ENCODE peak calls at places on chromosomes 3 and 15, in five cellular contexts. Z is NCI-H1092 treated with DMSO at 0.1 percent for 48 hours; S is activated CD4-positive, alpha-beta T cell treated with anti-CD3 and anti-CD28 coated beads, Interleukin-2, amount 50 U/mL, for 24 hours; E is fibroblast of pulmonary artery; Y is CD4-positive, alpha-beta T cell. H is an unnamed sample.

GRCh38 chr15:43518073-43518761 is 809 bp downstream of the MAP1A start:
- DNase-seq in Z (peak), S (no peak), E (peak), Y (no peak), H (no peak)

GRCh38 chr15:66654718-66655375 is 47.2 kb upstream of the SMAD6 start:
- DNase-seq in E (no peak), S (no peak), Y (peak), Z (no peak), H (no peak)

GRCh38 chr3:25291524-25291923 is 136.5 kb upstream of the RARB start:
- DNase-seq in Y (no peak), S (no peak), Z (peak), E (no peak), H (no peak)

GRCh38 chr3:49841126-49841525 is 15.2 kb downstream of the TRAIP start:
- DNase-seq in Z (no peak), Y (no peak), S (no peak), E (peak), H (no peak)

GRCh38 chr3:94937980-94938379 is 875.1 kb downstream of the NSUN3 start:
- DNase-seq in E (no peak), Z (no peak), S (no peak), Y (no peak), H (no peak)

GRCh38 chr15:53260647-53261046 is 470.5 kb upstream of the ONECUT1 start:
- DNase-seq in Y (no peak), S (no peak), Z (no peak), E (no peak), H (no peak)

GRCh38 chr3:113890256-113890900 is 51.8 kb downstream of the GRAMD1C start:
- DNase-seq in Y (no peak), S (no peak), E (no peak), Z (no peak), H (peak)

GRCh38 chr15:40582726-40583246 is 11.3 kb upstream of the KNL1 start:
- DNase-seq in Y (no peak), S (no peak), Z (peak), E (no peak), H (peak)

GRCh38 chr15:34023932-34024331 is 15.1 kb downstream of the AVEN start:
- DNase-seq in E (peak), Z (no peak), Y (no peak), S (no peak), H (no peak)

GRCh38 chr15:78460737-78461136 is 22.7 kb downstream of the IREB2 start:
- DNase-seq in S (no peak), E (no peak), Y (no peak), Z (no peak), H (no peak)

GRCh38 chr3:30347679-30348216 is 258.7 kb upstream of the TGFBR2 start:
- DNase-seq in Y (no peak), Z (no peak), E (peak), S (no peak), H (no peak)

GRCh38 chr15:38758001-38758400 is 193.4 kb upstream of the RASGRP1 start:
- DNase-seq in Z (no peak), Y (no peak), S (no peak), E (peak), H (no peak)

GRCh38 chr15:70853270-70853854 is 595 bp downstream of the LARP6 start:
- DNase-seq in Z (no peak), S (no peak), E (peak), Y (no peak), H (no peak)

GRCh38 chr3:128969993-128970740 is 23.7 kb downstream of the CFAP92 start:
- DNase-seq in E (peak), S (peak), Y (peak), Z (peak), H (peak)

GRCh38 chr3:112038863-112039262 is 4.3 kb downstream of the TMPRSS7 start:
- DNase-seq in S (no peak), Z (peak), E (peak), Y (no peak), H (no peak)

GRCh38 chr15:74213858-74214284 is 11.3 kb upstream of the STRA6 start:
- DNase-seq in Y (no peak), E (no peak), S (no peak), Z (no peak), H (no peak)

GRCh38 chr3:23919628-23920027 is 2.7 kb downstream of the RPL15 start:
- DNase-seq in E (no peak), Z (no peak), Y (no peak), S (no peak), H (no peak)

GRCh38 chr15:28269097-28269496 is 52.9 kb downstream of the HERC2 start:
- DNase-seq in Z (no peak), Y (no peak), E (no peak), S (no peak), H (no peak)

GRCh38 chr3:53744351-53744750 is 101.9 kb downstream of the CHDH start:
- DNase-seq in S (no peak), E (no peak), Y (no peak), Z (peak), H (no peak)

GRCh38 chr3:193014961-193015360 is 97.3 kb upstream of the MB21D2 start:
- DNase-seq in Y (no peak), Z (peak), S (no peak), E (no peak), H (no peak)

GRCh38 chr3:20935791-20936190 is 749.8 kb upstream of the SGO1 start:
- DNase-seq in Y (no peak), Z (no peak), E (no peak), S (no peak), H (no peak)

GRCh38 chr3:127955680-127956079 is 40.6 kb downstream of the KBTBD12 start:
- DNase-seq in S (no peak), Z (no peak), Y (no peak), E (no peak), H (no peak)

GRCh38 chr3:128353991-128354687 is 112.6 kb downstream of the DNAJB8 start:
- DNase-seq in S (no peak), E (peak), Z (no peak), Y (no peak), H (no peak)

GRCh38 chr3:193775421-193776077 is 182.5 kb downstream of the OPA1 start:
- DNase-seq in Y (no peak), S (no peak), E (no peak), Z (no peak), H (no peak)

H was measured in Peyer's patch.